ENCODE peak calls at places on chromosome 21, in ten cellular contexts. X is colonic mucosa; N is CD8-positive, alpha-beta T cell; B is uterus; R is stimulated activated CD4-positive, alpha-beta T cell treated with anti-CD3 and anti-CD28 coated beads, TNF-alpha, amount 100 ng/mL, for 1 hour; Y is AG08396; T is dermis blood vessel endothelial cell; J is HT1080; H is NCI-H146; C is memory B cell. E is an unnamed sample.

GRCh38 chr21:45535341-45536081 is 6.7 kb downstream of the SLC19A1 start:
- DNase-seq in X (no peak), N (no peak), B (no peak), R (no peak), Y (no peak), T (no peak), J (no peak), H (no peak), C (no peak), E (peak; percentile 9)

GRCh38 chr21:28439852-28440251 is 552.8 kb downstream of the LTN1 start:
- DNase-seq in X (no peak), N (no peak), B (no peak), R (no peak), Y (no peak), T (no peak), J (no peak), H (no peak), C (no peak), E (no peak)

GRCh38 chr21:34968414-34969333 is 80.4 kb downstream of the RUNX1 start:
- DNase-seq in X (no peak), N (no peak), B (no peak), R (no peak), Y (no peak), T (no peak), J (no peak), H (no peak), C (no peak), E (no peak)

GRCh38 chr21:34521561-34521960 is 9.6 kb upstream of the KCNE1 start:
- DNase-seq in X (no peak), N (no peak), B (no peak), R (no peak), Y (no peak), T (no peak), J (no peak), H (no peak), C (no peak), E (no peak)

GRCh38 chr21:39913651-39914145 is 46.5 kb downstream of the PCP4 start:
- DNase-seq in X (no peak), N (no peak), B (no peak), R (no peak), Y (no peak), T (no peak), J (no peak), H (no peak), C (no peak), E (no peak)

GRCh38 chr21:22019766-22020165 is 1021.6 kb downstream of the NCAM2 start:
- DNase-seq in X (no peak), N (no peak), B (no peak), R (no peak), Y (no peak), T (no peak), J (peak; percentile 48), H (no peak), C (no peak), E (no peak)

GRCh38 chr21:34352556-34352955 is 11.2 kb upstream of the KCNE2 start:
- DNase-seq in X (no peak), N (no peak), B (no peak), R (no peak), Y (no peak), T (no peak), J (no peak), H (no peak), C (no peak), E (no peak)

GRCh38 chr21:33949516-33950424 is 34.2 kb upstream of the ATP5PO start:
- DNase-seq in X (no peak), N (peak; percentile 46), B (no peak), R (no peak), Y (no peak), T (no peak), J (no peak), H (no peak), C (no peak), E (no peak)

GRCh38 chr21:46564391-46564790 is 40.5 kb downstream of the S100B start:
- DNase-seq in X (no peak), N (no peak), B (no peak), R (no peak), Y (no peak), T (no peak), J (no peak), H (no peak), C (no peak), E (no peak)

GRCh38 chr21:37658994-37659458 is 257.2 kb downstream of the KCNJ6 start:
- DNase-seq in X (no peak), N (no peak), B (peak; percentile 35), R (no peak), Y (peak; percentile 80), T (peak; percentile 97), J (peak; percentile 79), H (no peak), C (no peak), E (no peak)

GRCh38 chr21:28421716-28422480 is 570.8 kb downstream of the LTN1 start:
- DNase-seq in X (no peak), N (no peak), B (no peak), R (no peak), Y (peak; percentile 46), T (no peak), J (no peak), H (no peak), C (no peak), E (no peak)

GRCh38 chr21:37983336-37984095 is 67.3 kb upstream of the KCNJ6 start:
- DNase-seq in X (no peak), N (no peak), B (no peak), R (no peak), Y (no peak), T (no peak), J (peak; percentile 63), H (no peak), C (no peak), E (no peak)

GRCh38 chr21:30227633-30228404 is 11.9 kb upstream of the CLDN8 start:
- DNase-seq in X (peak; percentile 56), N (no peak), B (peak; percentile 27), R (no peak), Y (no peak), T (no peak), J (peak; percentile 94), H (no peak), C (no peak), E (no peak)

GRCh38 chr21:26806734-26807372 is 38.4 kb downstream of the ADAMTS1 start:
- DNase-seq in X (no peak), N (no peak), B (no peak), R (no peak), Y (no peak), T (no peak), J (peak; percentile 83), H (no peak), C (no peak), E (no peak)

GRCh38 chr21:36059823-36060158 is 535 bp downstream of the SETD4 start:
- DNase-seq in X (peak; percentile 58), N (no peak), B (no peak), R (no peak), Y (peak; percentile 56), T (no peak), J (no peak), H (peak; percentile 71), C (no peak), E (peak; percentile 53)

GRCh38 chr21:16578912-16579311 is 849.1 kb downstream of the USP25 start:
- DNase-seq in X (no peak), N (no peak), B (no peak), R (no peak), Y (no peak), T (no peak), J (no peak), H (no peak), C (no peak), E (no peak)

GRCh38 chr21:42609806-42610205 is 43.6 kb upstream of the PDE9A start:
- DNase-seq in X (no peak), N (no peak), B (no peak), R (no peak), Y (no peak), T (no peak), J (peak; percentile 38), H (no peak), C (no peak), E (no peak)

GRCh38 chr21:41659791-41660560 is 106.9 kb downstream of the RIPK4 start:
- DNase-seq in X (no peak), N (no peak), B (no peak), R (no peak), Y (no peak), T (peak; percentile 35), J (no peak), H (no peak), C (no peak), E (no peak)

GRCh38 chr21:18840239-18840638 is 436.7 kb upstream of the TMPRSS15 start:
- DNase-seq in X (no peak), N (no peak), B (no peak), R (no peak), Y (no peak), T (no peak), J (peak; percentile 47), H (no peak), C (no peak), E (peak; percentile 12)

GRCh38 chr21:33140288-33140687 is 70.3 kb downstream of the OLIG1 start:
- DNase-seq in X (no peak), N (no peak), B (no peak), R (no peak), Y (no peak), T (no peak), J (no peak), H (no peak), C (no peak), E (no peak)

GRCh38 chr21:44815225-44815624 is 2.6 kb downstream of the SUMO3 start:
- DNase-seq in X (no peak), N (no peak), B (no peak), R (no peak), Y (no peak), T (no peak), J (no peak), H (no peak), C (no peak), E (no peak)

GRCh38 chr21:44006017-44006624 is 6.0 kb upstream of the TRAPPC10 start:
- DNase-seq in X (no peak), N (no peak), B (peak; percentile 69), R (no peak), Y (peak; percentile 90), T (peak; percentile 62), J (peak; percentile 96), H (no peak), C (no peak), E (no peak)

GRCh38 chr21:44762221-44763049 is 39.2 kb downstream of the UBE2G2 start:
- DNase-seq in X (no peak), N (no peak), B (no peak), R (no peak), Y (no peak), T (no peak), J (no peak), H (no peak), C (no peak), E (no peak)

GRCh38 chr21:25845729-25846256 is 111.0 kb downstream of the GABPA start:
- DNase-seq in X (no peak), N (no peak), B (no peak), R (no peak), Y (no peak), T (no peak), J (no peak), H (no peak), C (no peak), E (no peak)

GRCh38 chr21:15749045-15749867 is 19.5 kb downstream of the USP25 start:
- DNase-seq in X (no peak), N (no peak), B (no peak), R (no peak), Y (no peak), T (no peak), J (no peak), H (no peak), C (no peak), E (no peak)

GRCh38 chr21:34128124-34128523 is 54.7 kb downstream of the MRPS6 start:
- DNase-seq in X (no peak), N (no peak), B (no peak), R (no peak), Y (no peak), T (no peak), J (no peak), H (no peak), C (no peak), E (no peak)

GRCh38 chr21:35635261-35635660 is 425.1 kb downstream of the SETD4 start:
- DNase-seq in X (no peak), N (no peak), B (no peak), R (no peak), Y (peak; percentile 45), T (no peak), J (peak; percentile 87), H (no peak), C (no peak), E (no peak)

GRCh38 chr21:14737922-14738321 is 191.8 kb upstream of the SAMSN1 start:
- DNase-seq in X (peak; percentile 82), N (peak; percentile 11), B (no peak), R (no peak), Y (no peak), T (peak; percentile 77), J (peak; percentile 9), H (no peak), C (peak; percentile 46), E (no peak)

E was measured in WTC11.